ENCODE peak calls at places on chromosomes 11 and 22, in four cellular contexts. One of them, this sample, is unnamed.

GRCh38 chr11:74427377-74427776 is 29.1 kb upstream of the PGM2L1 start:
- DNase-seq in activated CD8-positive, alpha-beta memory T cell treated with anti-CD3 and anti-CD28 coated beads for 48 hours: no peak
- DNase-seq in iris pigment epithelial cell: peak
- DNase-seq in GM04504: no peak
- DNase-seq in this sample: peak

GRCh38 chr11:76591416-76591815 is 79.1 kb downstream of the LRRC32 start:
- DNase-seq in activated CD8-positive, alpha-beta memory T cell treated with anti-CD3 and anti-CD28 coated beads for 48 hours: no peak
- DNase-seq in iris pigment epithelial cell: no peak
- DNase-seq in GM04504: no peak
- DNase-seq in this sample: no peak

GRCh38 chr22:34427841-34428240 is 507.6 kb upstream of the LARGE1 start:
- DNase-seq in iris pigment epithelial cell: no peak
- DNase-seq in GM04504: no peak
- DNase-seq in activated CD8-positive, alpha-beta memory T cell treated with anti-CD3 and anti-CD28 coated beads for 48 hours: no peak
- DNase-seq in this sample: peak

GRCh38 chr11:42595856-42596255 is 715.9 kb upstream of the API5 start:
- DNase-seq in GM04504: no peak
- DNase-seq in activated CD8-positive, alpha-beta memory T cell treated with anti-CD3 and anti-CD28 coated beads for 48 hours: no peak
- DNase-seq in iris pigment epithelial cell: no peak
- DNase-seq in this sample: no peak

GRCh38 chr22:26778372-26778771 is 121.0 kb downstream of the MIAT start:
- DNase-seq in GM04504: no peak
- DNase-seq in iris pigment epithelial cell: no peak
- DNase-seq in activated CD8-positive, alpha-beta memory T cell treated with anti-CD3 and anti-CD28 coated beads for 48 hours: no peak
- DNase-seq in this sample: no peak

GRCh38 chr22:41687901-41688364 is 734 bp downstream of the SNU13 start:
- DNase-seq in activated CD8-positive, alpha-beta memory T cell treated with anti-CD3 and anti-CD28 coated beads for 48 hours: no peak
- DNase-seq in iris pigment epithelial cell: peak
- DNase-seq in GM04504: no peak
- DNase-seq in this sample: no peak

GRCh38 chr11:125078516-125079140 is 15.5 kb downstream of the SLC37A2 start:
- DNase-seq in iris pigment epithelial cell: no peak
- DNase-seq in activated CD8-positive, alpha-beta memory T cell treated with anti-CD3 and anti-CD28 coated beads for 48 hours: no peak
- DNase-seq in GM04504: no peak
- DNase-seq in this sample: no peak

GRCh38 chr22:37496651-37497599 is 10.7 kb upstream of the MFNG start:
- DNase-seq in iris pigment epithelial cell: peak
- DNase-seq in activated CD8-positive, alpha-beta memory T cell treated with anti-CD3 and anti-CD28 coated beads for 48 hours: no peak
- DNase-seq in GM04504: peak
- DNase-seq in this sample: peak

GRCh38 chr22:42194953-42195352 is 64.3 kb upstream of the CYP2D6 start:
- DNase-seq in activated CD8-positive, alpha-beta memory T cell treated with anti-CD3 and anti-CD28 coated beads for 48 hours: no peak
- DNase-seq in GM04504: no peak
- DNase-seq in iris pigment epithelial cell: no peak
- DNase-seq in this sample: peak

GRCh38 chr11:118223992-118224391 is 819 bp downstream of the JAML start:
- DNase-seq in GM04504: no peak
- DNase-seq in activated CD8-positive, alpha-beta memory T cell treated with anti-CD3 and anti-CD28 coated beads for 48 hours: no peak
- DNase-seq in iris pigment epithelial cell: no peak
- DNase-seq in this sample: no peak

GRCh38 chr22:28410050-28410816 is 269.4 kb downstream of the TTC28 start:
- DNase-seq in activated CD8-positive, alpha-beta memory T cell treated with anti-CD3 and anti-CD28 coated beads for 48 hours: no peak
- DNase-seq in GM04504: peak
- DNase-seq in iris pigment epithelial cell: peak
- DNase-seq in this sample: no peak

GRCh38 chr22:50544078-50544745 is 1.5 kb upstream of the KLHDC7B start:
- DNase-seq in activated CD8-positive, alpha-beta memory T cell treated with anti-CD3 and anti-CD28 coated beads for 48 hours: peak
- DNase-seq in GM04504: no peak
- DNase-seq in iris pigment epithelial cell: peak
- DNase-seq in this sample: peak

GRCh38 chr11:1043563-1044096 is 7.1 kb upstream of the MUC6 start:
- DNase-seq in activated CD8-positive, alpha-beta memory T cell treated with anti-CD3 and anti-CD28 coated beads for 48 hours: no peak
- DNase-seq in iris pigment epithelial cell: no peak
- DNase-seq in GM04504: no peak
- DNase-seq in this sample: no peak

GRCh38 chr11:93080146-93080759 is 110.8 kb downstream of the MTNR1B start:
- DNase-seq in activated CD8-positive, alpha-beta memory T cell treated with anti-CD3 and anti-CD28 coated beads for 48 hours: no peak
- DNase-seq in GM04504: no peak
- DNase-seq in iris pigment epithelial cell: no peak
- DNase-seq in this sample: no peak

GRCh38 chr11:38937709-38938108 is 2339.7 kb upstream of the RAG2 start:
- DNase-seq in iris pigment epithelial cell: no peak
- DNase-seq in activated CD8-positive, alpha-beta memory T cell treated with anti-CD3 and anti-CD28 coated beads for 48 hours: no peak
- DNase-seq in GM04504: no peak
- DNase-seq in this sample: no peak

GRCh38 chr11:93330446-93330984 is at the start of gene DEUP1:
- DNase-seq in iris pigment epithelial cell: no peak
- DNase-seq in activated CD8-positive, alpha-beta memory T cell treated with anti-CD3 and anti-CD28 coated beads for 48 hours: peak
- DNase-seq in GM04504: no peak
- DNase-seq in this sample: no peak

GRCh38 chr11:126891556-126892217 is 108.9 kb downstream of the KIRREL3 start:
- DNase-seq in GM04504: no peak
- DNase-seq in activated CD8-positive, alpha-beta memory T cell treated with anti-CD3 and anti-CD28 coated beads for 48 hours: no peak
- DNase-seq in iris pigment epithelial cell: no peak
- DNase-seq in this sample: no peak

GRCh38 chr11:107017433-107018227 is 646 bp downstream of the GUCY1A2 start:
- DNase-seq in GM04504: no peak
- DNase-seq in activated CD8-positive, alpha-beta memory T cell treated with anti-CD3 and anti-CD28 coated beads for 48 hours: peak
- DNase-seq in iris pigment epithelial cell: peak
- DNase-seq in this sample: no peak

GRCh38 chr22:24225951-24226350 is 18.9 kb downstream of the GGT5 start:
- DNase-seq in activated CD8-positive, alpha-beta memory T cell treated with anti-CD3 and anti-CD28 coated beads for 48 hours: no peak
- DNase-seq in GM04504: no peak
- DNase-seq in iris pigment epithelial cell: no peak
- DNase-seq in this sample: no peak

GRCh38 chr11:125933030-125933813 is 12.6 kb upstream of the VSIG10L2 start:
- DNase-seq in iris pigment epithelial cell: no peak
- DNase-seq in activated CD8-positive, alpha-beta memory T cell treated with anti-CD3 and anti-CD28 coated beads for 48 hours: peak
- DNase-seq in GM04504: no peak
- DNase-seq in this sample: no peak

GRCh38 chr22:19082793-19083192 is 39.4 kb downstream of the DGCR2 start:
- DNase-seq in activated CD8-positive, alpha-beta memory T cell treated with anti-CD3 and anti-CD28 coated beads for 48 hours: no peak
- DNase-seq in iris pigment epithelial cell: no peak
- DNase-seq in GM04504: no peak
- DNase-seq in this sample: no peak

GRCh38 chr22:36439481-36440271 is 41.8 kb downstream of the TXN2 start:
- DNase-seq in iris pigment epithelial cell: peak
- DNase-seq in activated CD8-positive, alpha-beta memory T cell treated with anti-CD3 and anti-CD28 coated beads for 48 hours: no peak
- DNase-seq in GM04504: peak
- DNase-seq in this sample: peak

GRCh38 chr11:33942954-33943353 is 51.1 kb upstream of the LMO2 start:
- DNase-seq in activated CD8-positive, alpha-beta memory T cell treated with anti-CD3 and anti-CD28 coated beads for 48 hours: no peak
- DNase-seq in iris pigment epithelial cell: peak
- DNase-seq in GM04504: peak
- DNase-seq in this sample: peak

GRCh38 chr22:17628304-17629166 is at the start of gene ATP6V1E1:
- DNase-seq in activated CD8-positive, alpha-beta memory T cell treated with anti-CD3 and anti-CD28 coated beads for 48 hours: peak
- DNase-seq in iris pigment epithelial cell: peak
- DNase-seq in GM04504: peak
- DNase-seq in this sample: peak

GRCh38 chr11:47185305-47186075 is 744 bp downstream of the PACSIN3 start:
- DNase-seq in GM04504: no peak
- DNase-seq in iris pigment epithelial cell: peak
- DNase-seq in activated CD8-positive, alpha-beta memory T cell treated with anti-CD3 and anti-CD28 coated beads for 48 hours: no peak
- DNase-seq in this sample: peak

This sample was measured in bronchial epithelial cell.